ENCODE peak calls at places on chromosomes 2 and 18, in nine cellular contexts. O, W, U, P, M, N, K, Y and D are unnamed samples. For H3K4me1, the result is how much of the 10 kb centered on the place peaks cover.

GRCh38 chr2:196130039-196130825 is 41.1 kb downstream of the STK17B start:
- DNase-seq in O (no peak), W (no peak), U (no peak), P (no peak), M (no peak), N (no peak), K (no peak), Y (no peak), D (no peak)

GRCh38 chr18:77107218-77107815 is 25.3 kb downstream of the MBP start:
- DNase-seq in O (no peak), W (no peak), U (no peak), P (no peak), M (no peak), N (no peak), K (no peak), Y (no peak), D (no peak)

GRCh38 chr2:95359035-95359434 is 43.5 kb upstream of the FAHD2A start:
- DNase-seq in O (no peak), W (no peak), U (no peak), P (no peak), M (no peak), N (peak), K (no peak), Y (no peak), D (no peak)

GRCh38 chr2:217033191-217033590 is 173.3 kb upstream of the TNP1 start:
- DNase-seq in O (no peak), W (no peak), U (peak), P (no peak), M (no peak), N (no peak), K (no peak), Y (no peak), D (no peak)

GRCh38 chr2:223868005-223868404 is 30.6 kb upstream of the AP1S3 start:
- DNase-seq in O (no peak), W (no peak), U (no peak), P (no peak), M (no peak), N (no peak), K (no peak), Y (no peak), D (no peak)

GRCh38 chr2:29114841-29115609 is at the start of gene CLIP4:
- DNase-seq in O (peak), W (no peak), U (peak), P (no peak), M (peak), N (peak), K (peak), Y (peak), D (peak)

GRCh38 chr2:183105402-183106134 is 18.7 kb upstream of the NUP35 start:
- DNase-seq in O (no peak), W (no peak), U (no peak), P (no peak), M (no peak), N (peak), K (no peak), Y (no peak), D (no peak)

GRCh38 chr2:104820126-104820525 is 33.8 kb upstream of the POU3F3 start:
- DNase-seq in O (no peak), W (no peak), U (no peak), P (no peak), M (no peak), N (no peak), K (no peak), Y (no peak), D (no peak)

GRCh38 chr2:209368924-209369323 is 54.9 kb upstream of the MAP2 start:
- DNase-seq in O (no peak), W (peak), U (peak), P (no peak), M (peak), N (peak), K (peak), Y (peak), D (no peak)

GRCh38 chr2:15936277-15937104 is 3.9 kb upstream of the MYCN start:
- DNase-seq in O (no peak), W (no peak), U (no peak), P (no peak), M (no peak), N (no peak), K (no peak), Y (no peak), D (no peak)

GRCh38 chr2:33425660-33426059 is 50.8 kb upstream of the RASGRP3 start:
- DNase-seq in O (no peak), W (no peak), U (no peak), P (no peak), M (no peak), N (peak), K (no peak), Y (no peak), D (no peak)

GRCh38 chr2:169705927-169706326 is 11.7 kb downstream of the PHOSPHO2 start:
- DNase-seq in O (no peak), W (no peak), U (no peak), P (no peak), M (no peak), N (no peak), K (no peak), Y (no peak), D (no peak)
- H3K27ac ChIP-seq in O (no peak), W (no peak), U (no peak), P (no peak), M (no peak), N (no peak), K (no peak), Y (no peak), D (no peak)

GRCh38 chr2:69169990-69170389 is 157.0 kb downstream of the ANTXR1 start:
- DNase-seq in O (no peak), W (no peak), U (no peak), P (peak), M (no peak), N (no peak), K (no peak), Y (no peak), D (no peak)
- H3K4me1 ChIP-seq in O (under half), W (under half), U (under half), P (under half), M (under half), N (under half), K (under half), Y (under half), D (under half)

GRCh38 chr2:174325373-174325772 is 9.4 kb upstream of the SP9 start:
- DNase-seq in O (no peak), W (no peak), U (no peak), P (no peak), M (no peak), N (no peak), K (no peak), Y (no peak), D (no peak)
- H3K4me3 ChIP-seq in O (no peak), W (no peak), U (peak), P (no peak), M (no peak), N (no peak), K (no peak), Y (no peak), D (no peak)

GRCh38 chr2:42855221-42855970 is 63.0 kb upstream of the HAAO start:
- DNase-seq in O (no peak), W (no peak), U (no peak), P (no peak), M (no peak), N (no peak), K (peak), Y (no peak), D (no peak)
- H3K27ac ChIP-seq in O (no peak), W (no peak), U (no peak), P (no peak), M (no peak), N (no peak), K (no peak), Y (no peak), D (no peak)

DNA sequence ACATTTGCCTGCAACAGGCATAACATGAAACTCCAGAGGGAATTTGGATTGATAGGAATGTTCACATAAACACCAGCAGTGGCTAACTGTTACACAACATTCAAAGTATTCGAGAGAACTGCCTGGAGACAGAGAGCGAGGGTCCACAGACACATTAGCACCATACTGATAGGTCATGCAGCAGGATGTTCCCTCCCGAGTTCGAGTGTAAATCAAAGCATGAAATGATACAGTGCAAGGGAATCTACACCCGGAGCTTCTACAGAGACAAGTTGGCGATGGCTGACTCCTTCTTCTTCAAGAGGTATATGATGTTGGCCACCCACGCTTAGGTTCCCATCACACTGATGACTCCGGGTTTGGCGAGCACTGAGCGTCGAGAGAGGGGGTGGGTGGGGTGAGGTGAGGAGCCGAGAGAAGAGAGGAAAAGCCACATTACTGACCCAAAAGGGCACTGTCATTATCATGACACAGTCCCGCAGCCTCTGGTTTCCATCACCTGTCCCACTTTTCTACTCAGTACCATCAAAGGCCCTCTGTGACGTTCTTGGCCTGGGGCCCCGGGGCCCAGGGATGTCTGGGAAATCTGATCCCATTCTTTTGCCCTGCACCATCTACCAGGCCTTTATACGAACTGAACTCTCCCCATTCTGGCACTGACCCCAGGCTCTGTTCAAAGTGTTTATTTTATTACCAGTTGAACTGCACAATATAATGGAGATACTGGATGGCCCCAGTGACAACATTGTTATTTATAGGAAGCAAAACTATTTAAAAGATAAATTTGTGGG is 89.3 kb downstream of the COL6A3 start:
- DNase-seq in O (no peak), W (no peak), U (no peak), P (no peak), M (no peak), N (no peak), K (no peak), Y (no peak), D (no peak)
- H3K4me1 ChIP-seq in O (under half), W (under half), U (under half), P (under half), M (under half), N (under half), K (under half), Y (under half), D (under half)

GRCh38 chr2:143905587-143905986 is 614.3 kb downstream of the ZEB2 start:
- DNase-seq in O (no peak), W (no peak), U (no peak), P (no peak), M (no peak), N (no peak), K (no peak), Y (no peak), D (no peak)

GRCh38 chr2:143900006-143900405 is 619.9 kb downstream of the ZEB2 start:
- DNase-seq in O (no peak), W (no peak), U (no peak), P (no peak), M (no peak), N (no peak), K (no peak), Y (no peak), D (no peak)

GRCh38 chr2:143903172-143903856 is 616.6 kb downstream of the ZEB2 start:
- DNase-seq in O (no peak), W (no peak), U (no peak), P (no peak), M (no peak), N (no peak), K (no peak), Y (no peak), D (no peak)

GRCh38 chr2:143906850-143907249 is 613.1 kb downstream of the ZEB2 start:
- DNase-seq in O (no peak), W (no peak), U (no peak), P (no peak), M (no peak), N (no peak), K (no peak), Y (no peak), D (no peak)

GRCh38 chr2:143901185-143901842 is 618.6 kb downstream of the ZEB2 start:
- DNase-seq in O (no peak), W (no peak), U (no peak), P (no peak), M (no peak), N (peak), K (no peak), Y (no peak), D (no peak)
- H3K4me3 ChIP-seq in O (no peak), W (no peak), U (no peak), P (no peak), M (no peak), N (peak), K (no peak), Y (no peak), D (no peak)

GRCh38 chr18:23340661-23341060 is 112.4 kb upstream of the RIOK3 start:
- DNase-seq in O (no peak), W (no peak), U (no peak), P (no peak), M (no peak), N (no peak), K (no peak), Y (no peak), D (no peak)
- H3K27ac ChIP-seq in O (no peak), W (peak), U (no peak), P (no peak), M (no peak), N (no peak), K (peak), Y (no peak), D (no peak)

DNA sequence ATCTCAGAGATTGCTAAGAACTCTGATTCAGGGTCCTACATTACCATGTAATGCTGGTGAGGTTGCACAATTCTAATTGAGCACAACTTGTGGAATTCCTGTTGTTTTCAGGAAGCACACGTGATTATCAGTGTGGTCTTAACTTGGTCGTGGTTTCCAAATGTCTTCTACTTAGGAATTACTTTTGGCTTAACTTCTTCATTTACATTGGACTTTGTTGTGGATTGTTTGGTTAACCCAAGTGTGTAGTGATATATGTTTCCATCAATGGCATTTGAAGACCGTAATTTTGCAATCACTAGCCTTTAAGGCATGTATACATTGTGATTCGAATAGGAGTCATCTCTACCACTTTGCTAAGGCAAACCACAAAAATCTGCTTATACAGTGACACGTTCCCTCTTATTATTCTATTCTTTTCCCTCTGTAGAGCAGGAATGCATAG is 373.3 kb downstream of the IRS1 start:
- DNase-seq in O (no peak), W (peak), U (no peak), P (no peak), M (no peak), N (peak), K (no peak), Y (no peak), D (no peak)
- H3K4me1 ChIP-seq in O (under half), W (under half), U (under half), P (under half), M (under half), N (half or more), K (under half), Y (under half), D (under half)